ENCODE peak calls at places on chromosome 6, in ten cellular contexts. X, K, G, P, R, A, B, S, U and W are unnamed samples.
A peak's percentile ranks its signal among the peaks of the same experiment; 100 is the strongest.

GRCh38 chr6:164859791-164860190 is 449.6 kb downstream of the C6orf118 start:
- DNase-seq in S (no peak), B (no peak), G (no peak), K (no peak), U (no peak), R (no peak), X (no peak), P (no peak), A (no peak), W (no peak)

GRCh38 chr6:152669894-152670293 is 27.8 kb upstream of the MYCT1 start:
- DNase-seq in P (no peak), S (no peak), A (no peak), U (peak; percentile 44), X (no peak), G (no peak), K (no peak), R (no peak), B (no peak), W (peak; percentile 2)

GRCh38 chr6:142408409-142408808 is 106.6 kb downstream of the ADGRG6 start:
- DNase-seq in S (no peak), P (no peak), A (no peak), K (no peak), B (no peak), X (no peak), R (no peak), U (peak; percentile 37), G (no peak), W (no peak)

GRCh38 chr6:45666844-45667243 is 289.1 kb upstream of the SUPT3H start:
- DNase-seq in U (no peak), P (no peak), X (no peak), K (no peak), B (no peak), R (no peak), A (no peak), G (no peak), S (no peak), W (no peak)

GRCh38 chr6:108068618-108069017 is 5.9 kb downstream of the OSTM1 start:
- DNase-seq in G (no peak), B (peak; percentile 66), U (no peak), R (no peak), X (no peak), A (no peak), P (no peak), K (no peak), S (no peak), W (no peak)

GRCh38 chr6:102390541-102390940 is 997.0 kb downstream of the GRIK2 start:
- DNase-seq in X (no peak), G (no peak), R (no peak), P (no peak), A (no peak), S (peak; percentile 3), K (no peak), U (no peak), B (no peak), W (no peak)

GRCh38 chr6:120355822-120356221 is 978.5 kb downstream of the TBC1D32 start:
- DNase-seq in X (no peak), G (no peak), A (no peak), K (no peak), S (no peak), R (no peak), P (no peak), U (peak; percentile 22), B (no peak), W (no peak)

GRCh38 chr6:29502597-29502996 is 14.8 kb upstream of the MAS1L start:
- DNase-seq in G (no peak), A (peak; percentile 14), S (no peak), K (peak; percentile 69), X (no peak), P (no peak), R (no peak), U (no peak), B (no peak), W (no peak)

GRCh38 chr6:158222066-158222465 is 53.9 kb downstream of the GTF2H5 start:
- DNase-seq in U (no peak), B (no peak), R (no peak), S (no peak), G (no peak), K (no peak), P (no peak), A (no peak), X (no peak), W (no peak)

GRCh38 chr6:32774428-32774827 is 11.1 kb upstream of the HLA-DQB2 start:
- DNase-seq in R (no peak), B (no peak), G (no peak), A (no peak), X (no peak), S (no peak), P (no peak), K (no peak), U (no peak), W (no peak)

GRCh38 chr6:30322527-30323501 is 3.9 kb upstream of the TRIM39 start:
- DNase-seq in G (peak; percentile 15), S (no peak), R (peak; percentile 32), A (no peak), X (no peak), U (peak; percentile 66), B (no peak), P (no peak), K (no peak), W (no peak)

GRCh38 chr6:29552512-29553051 is 7.0 kb downstream of the UBD start:
- DNase-seq in P (no peak), R (no peak), X (no peak), A (peak; percentile 31), K (no peak), U (peak; percentile 66), B (peak; percentile 41), G (peak; percentile 27), S (no peak), W (peak; percentile 66)